ENCODE peak calls at places on chromosome 1, in seven cellular contexts. F is substantia nigra; Q is effector memory CD4-positive, alpha-beta T cell; V is NCI-H2081; D is ureter; E is amniotic epithelial cell; Y is lower lobe of right lung. K is an unnamed sample.

GRCh38 chr1:109889094-109889493 is 21.6 kb upstream of the CSF1 start:
- DNase-seq in D (no peak), E (no peak), F (no peak), Q (no peak), V (no peak), Y (no peak), K (no peak)

GRCh38 chr1:11194407-11195176 is 5.4 kb downstream of the ANGPTL7 start:
- DNase-seq in Y (no peak), E (no peak), Q (no peak), V (no peak), F (no peak), D (no peak), K (no peak)

GRCh38 chr1:54465351-54465811 is 59.2 kb upstream of the SSBP3 start:
- DNase-seq in V (no peak), F (no peak), Q (no peak), E (no peak), Y (no peak), D (no peak), K (no peak)

GRCh38 chr1:101653482-101653946 is 343.2 kb downstream of the OLFM3 start:
- DNase-seq in V (peak; percentile 10), D (no peak), F (no peak), Q (no peak), Y (no peak), E (peak; percentile 11), K (no peak)

GRCh38 chr1:69328186-69328585 is 239.5 kb upstream of the LRRC7 start:
- DNase-seq in F (no peak), D (no peak), E (no peak), Y (no peak), Q (no peak), V (no peak), K (no peak)

GRCh38 chr1:183318433-183318832 is 99.7 kb downstream of the NMNAT2 start:
- DNase-seq in D (peak; percentile 85), V (no peak), F (no peak), E (peak; percentile 95), Q (no peak), Y (peak; percentile 73), K (no peak)

GRCh38 chr1:22039594-22040347 is 12.7 kb upstream of the CDC42 start:
- DNase-seq in Y (peak; percentile 87), F (no peak), E (peak; percentile 39), D (peak; percentile 85), Q (peak; percentile 90), V (peak; percentile 83), K (no peak)

GRCh38 chr1:80164150-80164549 is 1157.6 kb upstream of the ADGRL4 start:
- DNase-seq in F (no peak), Y (no peak), D (no peak), Q (no peak), V (no peak), E (no peak), K (no peak)

GRCh38 chr1:58231204-58231603 is 315.3 kb downstream of the OMA1 start:
- DNase-seq in F (no peak), E (no peak), V (no peak), D (no peak), Q (no peak), Y (no peak), K (no peak)

GRCh38 chr1:182299728-182300581 is 91.6 kb downstream of the GLUL start:
- DNase-seq in V (no peak), Q (no peak), E (peak; percentile 3), Y (peak; percentile 61), F (no peak), D (peak; percentile 58), K (no peak)

GRCh38 chr1:102262994-102263393 is 266.3 kb upstream of the OLFM3 start:
- DNase-seq in D (no peak), F (no peak), V (no peak), E (no peak), Y (no peak), Q (no peak), K (no peak)

GRCh38 chr1:147721711-147722110 is 38.7 kb downstream of the GJA5 start:
- DNase-seq in F (no peak), Y (no peak), E (peak; percentile 57), Q (no peak), V (no peak), D (no peak), K (no peak)

GRCh38 chr1:206714331-206715058 is 29.8 kb downstream of the MAPKAPK2 start:
- DNase-seq in Y (no peak), Q (peak; percentile 50), V (no peak), E (peak; percentile 62), D (no peak), F (no peak), K (no peak)

GRCh38 chr1:1200876-1201810 is 5.2 kb downstream of the TNFRSF18 start:
- DNase-seq in F (no peak), E (peak; percentile 75), D (no peak), Y (peak; percentile 55), V (no peak), Q (peak; percentile 86), K (no peak)

GRCh38 chr1:199113265-199113869 is 474.5 kb downstream of the PTPRC start:
- DNase-seq in V (peak; percentile 74), Y (peak; percentile 59), D (no peak), E (peak; percentile 78), Q (peak; percentile 27), F (peak; percentile 60), K (no peak)

GRCh38 chr1:48250572-48250971 is 28.1 kb downstream of the SLC5A9 start:
- DNase-seq in D (no peak), Y (no peak), Q (no peak), E (no peak), F (no peak), V (no peak), K (no peak)

GRCh38 chr1:109296782-109297181 is 10.0 kb downstream of the MYBPHL start:
- DNase-seq in V (no peak), E (no peak), D (no peak), Y (no peak), F (no peak), Q (no peak), K (no peak)

GRCh38 chr1:108896160-108897150 is 19.7 kb downstream of the GPSM2 start:
- DNase-seq in Y (no peak), E (no peak), Q (no peak), F (peak; percentile 10), V (no peak), D (no peak), K (no peak)

K was measured in vagina.